ENCODE peak calls at places on chromosomes 5 and 9, in ten cellular contexts. A, G, S, E, W, M, I, B, T and H are unnamed samples.

GRCh38 chr5:35229076-35230042 is 928 bp downstream of the PRLR start:
- DNase-seq in A (peak), G (no peak), S (no peak), E (no peak), W (peak), M (no peak), I (no peak), B (peak), T (no peak), H (no peak)

GRCh38 chr5:124957063-124957462 is 210.6 kb upstream of the ZNF608 start:
- DNase-seq in A (no peak), G (no peak), S (no peak), E (no peak), W (peak), M (no peak), I (no peak), B (no peak), T (no peak), H (no peak)

GRCh38 chr9:126633881-126634558 is 20.3 kb downstream of the LMX1B start:
- DNase-seq in A (no peak), G (no peak), S (no peak), E (no peak), W (peak), M (no peak), I (peak), B (no peak), T (no peak), H (no peak)

GRCh38 chr9:2765250-2765880 is 48.1 kb downstream of the KCNV2 start:
- DNase-seq in A (no peak), G (no peak), S (peak), E (no peak), W (peak), M (no peak), I (no peak), B (no peak), T (no peak), H (no peak)

GRCh38 chr5:88681402-88681801 is 201.6 kb downstream of the MEF2C start:
- DNase-seq in A (no peak), G (no peak), S (no peak), E (no peak), W (no peak), M (no peak), I (no peak), B (no peak), T (no peak), H (no peak)

GRCh38 chr9:78745996-78746395 is 449.1 kb downstream of the PSAT1 start:
- DNase-seq in A (no peak), G (no peak), S (no peak), E (no peak), W (peak), M (no peak), I (no peak), B (no peak), T (no peak), H (no peak)

GRCh38 chr5:143403357-143403606 is 204 bp downstream of the NR3C1 start:
- DNase-seq in A (no peak), G (no peak), S (no peak), E (no peak), W (no peak), M (no peak), I (no peak), B (no peak), T (no peak), H (no peak)

GRCh38 chr5:96117863-96118651 is 156.4 kb upstream of the ELL2 start:
- DNase-seq in A (no peak), G (no peak), S (no peak), E (no peak), W (peak), M (no peak), I (no peak), B (peak), T (no peak), H (no peak)